ENCODE peak calls at places on chromosomes 16 and 17, in four cellular contexts. One of them, this sample, is unnamed.

GRCh38 chr17:83069571-83069906 is 9.9 kb upstream of the METRNL start:
- DNase-seq in heart left ventricle: no peak
- DNase-seq in caudate nucleus: no peak
- DNase-seq in A549: no peak
- DNase-seq in this sample: no peak

GRCh38 chr17:82929011-82929622 is 89.3 kb upstream of the ZNF750 start:
- DNase-seq in A549: no peak
- DNase-seq in caudate nucleus: no peak
- DNase-seq in heart left ventricle: no peak
- DNase-seq in this sample: no peak

GRCh38 chr16:85391769-85392583 is 221.1 kb upstream of the GSE1 start:
- DNase-seq in A549: no peak
- DNase-seq in caudate nucleus: no peak
- DNase-seq in heart left ventricle: no peak
- DNase-seq in this sample: no peak

GRCh38 chr16:51119576-51120288 is 31.3 kb downstream of the SALL1 start:
- DNase-seq in caudate nucleus: no peak
- DNase-seq in A549: no peak
- DNase-seq in heart left ventricle: no peak
- DNase-seq in this sample: no peak

GRCh38 chr17:39596543-39597267 is 11.0 kb downstream of the NEUROD2 start:
- DNase-seq in A549: no peak
- DNase-seq in caudate nucleus: no peak
- DNase-seq in heart left ventricle: no peak
- DNase-seq in this sample: no peak

GRCh38 chr16:29694384-29695195 is 15.6 kb downstream of the QPRT start:
- DNase-seq in A549: no peak
- DNase-seq in heart left ventricle: no peak
- DNase-seq in caudate nucleus: no peak
- DNase-seq in this sample: no peak

GRCh38 chr17:38896373-38896954 is 26.6 kb downstream of the LASP1 start:
- DNase-seq in A549: no peak
- DNase-seq in caudate nucleus: no peak
- DNase-seq in heart left ventricle: no peak
- DNase-seq in this sample: no peak

GRCh38 chr17:82126479-82127314 is 28.7 kb upstream of the FASN start:
- DNase-seq in caudate nucleus: no peak
- DNase-seq in heart left ventricle: no peak
- DNase-seq in A549: no peak
- DNase-seq in this sample: no peak

GRCh38 chr17:50051606-50052005 is 4.3 kb upstream of the ITGA3 start:
- DNase-seq in A549: no peak
- DNase-seq in caudate nucleus: no peak
- DNase-seq in heart left ventricle: no peak
- DNase-seq in this sample: no peak

DNA sequence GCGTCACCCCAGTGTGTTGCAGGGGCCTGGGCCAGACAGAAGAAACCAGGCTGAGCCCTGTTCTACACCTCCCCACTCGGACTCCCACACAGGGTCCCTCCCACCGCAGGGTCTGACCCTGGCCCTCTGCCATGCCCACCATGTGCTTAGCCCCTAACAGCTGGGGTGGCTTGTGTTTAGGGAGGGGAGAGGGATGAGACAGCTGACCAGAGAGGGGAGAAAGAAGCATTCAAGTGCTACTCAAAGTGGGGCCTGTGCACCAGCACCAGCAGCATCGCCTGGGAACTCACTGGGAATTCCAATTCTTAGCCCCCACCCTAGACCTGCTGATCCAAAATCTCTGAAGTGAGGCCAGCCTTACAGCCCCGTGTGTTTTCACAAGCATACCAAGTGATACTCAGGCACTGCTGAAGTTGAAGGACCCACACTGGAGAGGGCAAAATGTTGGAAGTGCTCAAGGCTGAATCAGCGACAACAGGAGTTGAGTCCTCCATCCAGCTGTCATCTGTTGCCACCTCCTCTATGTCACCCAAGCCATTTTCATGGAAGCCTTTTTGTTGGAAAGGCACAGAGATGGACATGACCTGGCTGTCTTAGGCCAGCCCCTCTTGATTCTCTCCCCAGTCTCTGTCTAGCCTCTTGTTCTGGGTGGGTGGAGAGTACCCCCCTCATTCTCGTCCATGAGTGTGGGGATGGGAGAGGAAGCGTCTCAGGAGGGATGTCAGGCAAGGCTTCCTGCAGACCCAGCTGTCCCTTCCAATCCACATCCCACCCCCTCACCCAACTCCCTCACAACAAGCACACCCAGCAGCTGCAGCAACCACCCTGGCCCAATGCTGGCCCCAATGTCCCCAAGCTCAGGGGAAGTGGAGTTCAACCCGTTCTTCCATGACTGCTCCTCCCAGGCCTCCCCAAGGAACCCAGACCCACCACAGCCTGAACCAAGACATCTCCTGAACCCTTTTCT is 47.1 kb downstream of the FZD2 start:
- DNase-seq in A549: no peak
- DNase-seq in caudate nucleus: no peak
- DNase-seq in heart left ventricle: no peak
- DNase-seq in this sample: no peak
- H3K27ac ChIP-seq in A549: peak overlapping the region; percentile 88
- H3K27ac ChIP-seq in caudate nucleus: no peak overlapping the region
- H3K27ac ChIP-seq in heart left ventricle: no peak overlapping the region
- H3K27ac ChIP-seq in this sample: no peak overlapping the region

GRCh38 chr17:63452979-63453551 is 7.0 kb upstream of the CYB561 start:
- DNase-seq in heart left ventricle: no peak
- DNase-seq in caudate nucleus: no peak
- DNase-seq in A549: no peak
- DNase-seq in this sample: no peak
- H3K27ac ChIP-seq in heart left ventricle: no peak overlapping the region
- H3K27ac ChIP-seq in caudate nucleus: no peak overlapping the region
- H3K27ac ChIP-seq in A549: no peak overlapping the region
- H3K27ac ChIP-seq in this sample: no peak overlapping the region

DNA sequence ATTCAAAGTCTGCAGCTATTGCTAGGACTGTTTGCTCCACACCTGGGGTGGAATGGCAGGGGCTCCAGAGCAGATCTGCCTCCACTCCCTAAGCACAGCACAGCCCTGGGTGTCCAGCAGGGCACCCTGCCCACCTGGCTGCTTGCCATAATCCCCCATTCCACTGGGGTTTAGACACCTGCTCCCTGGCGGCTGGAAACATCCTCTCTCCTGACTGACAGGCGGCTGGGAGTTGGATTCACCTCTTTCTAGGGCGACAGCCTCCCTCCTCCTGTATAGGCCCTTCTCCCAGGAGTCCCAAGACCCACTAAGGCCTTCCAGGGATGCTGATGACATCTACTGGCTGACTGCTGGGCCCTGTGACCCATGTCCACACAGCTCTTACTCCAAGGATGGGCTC is 18.0 kb downstream of the HDAC5 start:
- DNase-seq in caudate nucleus: no peak
- DNase-seq in A549: no peak
- DNase-seq in heart left ventricle: no peak
- DNase-seq in this sample: no peak
- H3K27ac ChIP-seq in caudate nucleus: no peak overlapping the region
- H3K27ac ChIP-seq in A549: no peak overlapping the region
- H3K27ac ChIP-seq in heart left ventricle: no peak overlapping the region
- H3K27ac ChIP-seq in this sample: peak overlapping the region; percentile 85

GRCh38 chr17:75753514-75754377 is 11.2 kb downstream of the GALK1 start:
- DNase-seq in A549: no peak
- DNase-seq in caudate nucleus: no peak
- DNase-seq in heart left ventricle: peak; percentile 69
- DNase-seq in this sample: peak; percentile 68
- H3K27ac ChIP-seq in A549: no peak overlapping the region
- H3K27ac ChIP-seq in caudate nucleus: peak overlapping the region; percentile 76
- H3K27ac ChIP-seq in heart left ventricle: no peak overlapping the region
- H3K27ac ChIP-seq in this sample: peak overlapping the region; percentile 78

GRCh38 chr16:67336111-67336510 is 9.5 kb downstream of the LRRC36 start:
- DNase-seq in A549: no peak
- DNase-seq in caudate nucleus: no peak
- DNase-seq in heart left ventricle: no peak
- DNase-seq in this sample: no peak

GRCh38 chr16:67341250-67341649 is 14.6 kb downstream of the LRRC36 start:
- DNase-seq in heart left ventricle: no peak
- DNase-seq in caudate nucleus: no peak
- DNase-seq in A549: no peak
- DNase-seq in this sample: no peak

GRCh38 chr16:67339453-67339852 is 12.8 kb downstream of the LRRC36 start:
- DNase-seq in A549: no peak
- DNase-seq in caudate nucleus: no peak
- DNase-seq in heart left ventricle: no peak
- DNase-seq in this sample: no peak

GRCh38 chr16:67333315-67333714 is 6.7 kb downstream of the LRRC36 start:
- DNase-seq in heart left ventricle: no peak
- DNase-seq in caudate nucleus: no peak
- DNase-seq in A549: no peak
- DNase-seq in this sample: no peak

GRCh38 chr16:67336646-67337045 is 10.0 kb downstream of the LRRC36 start:
- DNase-seq in caudate nucleus: no peak
- DNase-seq in A549: no peak
- DNase-seq in heart left ventricle: no peak
- DNase-seq in this sample: no peak
- H3K27ac ChIP-seq in caudate nucleus: no peak overlapping the region
- H3K27ac ChIP-seq in A549: no peak overlapping the region
- H3K27ac ChIP-seq in heart left ventricle: no peak overlapping the region
- H3K27ac ChIP-seq in this sample: no peak overlapping the region